ENCODE peak calls at places on chromosomes 3 and 15, in nine cellular contexts. One of them, this sample, is unnamed.

GRCh38 chr3:79086514-79086913 is 681.3 kb downstream of the ROBO1 start:
- DNase-seq in stromal cell of bone marrow: peak; percentile 26
- DNase-seq in lower lobe of right lung: no peak
- DNase-seq in stimulated activated CD4-positive, alpha-beta T cell treated with anti-CD3 and anti-CD28 coated beads, TNF-alpha, amount 100 ng/mL, for 4 hours: no peak
- DNase-seq in T follicular helper cell: no peak
- DNase-seq in fibroblast of the aortic adventitia: peak; percentile 72
- DNase-seq in central memory CD4-positive, alpha-beta T cell: no peak
- DNase-seq in NCI-H146: peak; percentile 43
- DNase-seq in NK-92 treated with Interleukin-12 subunit alpha and Interleukin-12 subunit beta, amount 100 ng/mL, for 24 hours: no peak
- DNase-seq in this sample: no peak

GRCh38 chr3:40873456-40873855 is 325.8 kb upstream of the CTNNB1 start:
- DNase-seq in stromal cell of bone marrow: no peak
- DNase-seq in lower lobe of right lung: no peak
- DNase-seq in stimulated activated CD4-positive, alpha-beta T cell treated with anti-CD3 and anti-CD28 coated beads, TNF-alpha, amount 100 ng/mL, for 4 hours: no peak
- DNase-seq in T follicular helper cell: no peak
- DNase-seq in fibroblast of the aortic adventitia: no peak
- DNase-seq in central memory CD4-positive, alpha-beta T cell: no peak
- DNase-seq in NCI-H146: peak; percentile 48
- DNase-seq in NK-92 treated with Interleukin-12 subunit alpha and Interleukin-12 subunit beta, amount 100 ng/mL, for 24 hours: no peak
- DNase-seq in this sample: no peak

GRCh38 chr15:80776420-80777045 is 2.6 kb upstream of the CEMIP start:
- DNase-seq in stromal cell of bone marrow: peak; percentile 54
- DNase-seq in lower lobe of right lung: peak; percentile 66
- DNase-seq in stimulated activated CD4-positive, alpha-beta T cell treated with anti-CD3 and anti-CD28 coated beads, TNF-alpha, amount 100 ng/mL, for 4 hours: peak; percentile 32
- DNase-seq in T follicular helper cell: peak; percentile 35
- DNase-seq in fibroblast of the aortic adventitia: peak; percentile 84
- DNase-seq in central memory CD4-positive, alpha-beta T cell: peak; percentile 35
- DNase-seq in NCI-H146: peak; percentile 60
- DNase-seq in NK-92 treated with Interleukin-12 subunit alpha and Interleukin-12 subunit beta, amount 100 ng/mL, for 24 hours: peak; percentile 32
- DNase-seq in this sample: peak; percentile 52

GRCh38 chr3:157064402-157064801 is 95.5 kb downstream of the CCNL1 start:
- DNase-seq in stromal cell of bone marrow: no peak
- DNase-seq in lower lobe of right lung: peak; percentile 60
- DNase-seq in stimulated activated CD4-positive, alpha-beta T cell treated with anti-CD3 and anti-CD28 coated beads, TNF-alpha, amount 100 ng/mL, for 4 hours: no peak
- DNase-seq in T follicular helper cell: no peak
- DNase-seq in fibroblast of the aortic adventitia: no peak
- DNase-seq in central memory CD4-positive, alpha-beta T cell: no peak
- DNase-seq in NCI-H146: no peak
- DNase-seq in NK-92 treated with Interleukin-12 subunit alpha and Interleukin-12 subunit beta, amount 100 ng/mL, for 24 hours: no peak
- DNase-seq in this sample: no peak

GRCh38 chr3:194266658-194267005 is 84.5 kb downstream of the CPN2 start:
- DNase-seq in stromal cell of bone marrow: no peak
- DNase-seq in lower lobe of right lung: no peak
- DNase-seq in stimulated activated CD4-positive, alpha-beta T cell treated with anti-CD3 and anti-CD28 coated beads, TNF-alpha, amount 100 ng/mL, for 4 hours: no peak
- DNase-seq in T follicular helper cell: no peak
- DNase-seq in fibroblast of the aortic adventitia: no peak
- DNase-seq in central memory CD4-positive, alpha-beta T cell: no peak
- DNase-seq in NCI-H146: no peak
- DNase-seq in NK-92 treated with Interleukin-12 subunit alpha and Interleukin-12 subunit beta, amount 100 ng/mL, for 24 hours: no peak
- DNase-seq in this sample: no peak

GRCh38 chr3:100407164-100407563 is 5.8 kb downstream of the LNP1 start:
- DNase-seq in stromal cell of bone marrow: no peak
- DNase-seq in lower lobe of right lung: no peak
- DNase-seq in stimulated activated CD4-positive, alpha-beta T cell treated with anti-CD3 and anti-CD28 coated beads, TNF-alpha, amount 100 ng/mL, for 4 hours: no peak
- DNase-seq in T follicular helper cell: no peak
- DNase-seq in fibroblast of the aortic adventitia: no peak
- DNase-seq in central memory CD4-positive, alpha-beta T cell: no peak
- DNase-seq in NCI-H146: no peak
- DNase-seq in NK-92 treated with Interleukin-12 subunit alpha and Interleukin-12 subunit beta, amount 100 ng/mL, for 24 hours: no peak
- DNase-seq in this sample: no peak

GRCh38 chr3:10581251-10581650 is 75.9 kb upstream of the ATP2B2 start:
- DNase-seq in stromal cell of bone marrow: peak; percentile 93
- DNase-seq in lower lobe of right lung: no peak
- DNase-seq in stimulated activated CD4-positive, alpha-beta T cell treated with anti-CD3 and anti-CD28 coated beads, TNF-alpha, amount 100 ng/mL, for 4 hours: no peak
- DNase-seq in T follicular helper cell: no peak
- DNase-seq in fibroblast of the aortic adventitia: peak; percentile 31
- DNase-seq in central memory CD4-positive, alpha-beta T cell: no peak
- DNase-seq in NCI-H146: no peak
- DNase-seq in NK-92 treated with Interleukin-12 subunit alpha and Interleukin-12 subunit beta, amount 100 ng/mL, for 24 hours: no peak
- DNase-seq in this sample: no peak

GRCh38 chr15:88238618-88239430 is 17.7 kb downstream of the NTRK3 start:
- DNase-seq in stromal cell of bone marrow: peak; percentile 29
- DNase-seq in lower lobe of right lung: no peak
- DNase-seq in stimulated activated CD4-positive, alpha-beta T cell treated with anti-CD3 and anti-CD28 coated beads, TNF-alpha, amount 100 ng/mL, for 4 hours: no peak
- DNase-seq in T follicular helper cell: no peak
- DNase-seq in fibroblast of the aortic adventitia: peak; percentile 98
- DNase-seq in central memory CD4-positive, alpha-beta T cell: no peak
- DNase-seq in NCI-H146: no peak
- DNase-seq in NK-92 treated with Interleukin-12 subunit alpha and Interleukin-12 subunit beta, amount 100 ng/mL, for 24 hours: no peak
- DNase-seq in this sample: no peak

GRCh38 chr15:39267685-39268084 is 313.2 kb upstream of the THBS1 start:
- DNase-seq in stromal cell of bone marrow: no peak
- DNase-seq in lower lobe of right lung: no peak
- DNase-seq in stimulated activated CD4-positive, alpha-beta T cell treated with anti-CD3 and anti-CD28 coated beads, TNF-alpha, amount 100 ng/mL, for 4 hours: no peak
- DNase-seq in T follicular helper cell: no peak
- DNase-seq in fibroblast of the aortic adventitia: no peak
- DNase-seq in central memory CD4-positive, alpha-beta T cell: no peak
- DNase-seq in NCI-H146: no peak
- DNase-seq in NK-92 treated with Interleukin-12 subunit alpha and Interleukin-12 subunit beta, amount 100 ng/mL, for 24 hours: no peak
- DNase-seq in this sample: no peak

GRCh38 chr3:132164469-132165092 is 129.8 kb upstream of the CPNE4 start:
- DNase-seq in stromal cell of bone marrow: no peak
- DNase-seq in lower lobe of right lung: no peak
- DNase-seq in stimulated activated CD4-positive, alpha-beta T cell treated with anti-CD3 and anti-CD28 coated beads, TNF-alpha, amount 100 ng/mL, for 4 hours: no peak
- DNase-seq in T follicular helper cell: no peak
- DNase-seq in fibroblast of the aortic adventitia: peak; percentile 61
- DNase-seq in central memory CD4-positive, alpha-beta T cell: no peak
- DNase-seq in NCI-H146: no peak
- DNase-seq in NK-92 treated with Interleukin-12 subunit alpha and Interleukin-12 subunit beta, amount 100 ng/mL, for 24 hours: no peak
- DNase-seq in this sample: no peak

GRCh38 chr15:49675051-49675450 is 54.2 kb downstream of the DTWD1 start:
- DNase-seq in stromal cell of bone marrow: peak; percentile 78
- DNase-seq in lower lobe of right lung: no peak
- DNase-seq in stimulated activated CD4-positive, alpha-beta T cell treated with anti-CD3 and anti-CD28 coated beads, TNF-alpha, amount 100 ng/mL, for 4 hours: no peak
- DNase-seq in T follicular helper cell: no peak
- DNase-seq in fibroblast of the aortic adventitia: peak; percentile 95
- DNase-seq in central memory CD4-positive, alpha-beta T cell: no peak
- DNase-seq in NCI-H146: no peak
- DNase-seq in NK-92 treated with Interleukin-12 subunit alpha and Interleukin-12 subunit beta, amount 100 ng/mL, for 24 hours: no peak
- DNase-seq in this sample: no peak

GRCh38 chr3:193593666-193594025 is 638 bp downstream of the OPA1 start:
- DNase-seq in stromal cell of bone marrow: peak; percentile 6
- DNase-seq in lower lobe of right lung: no peak
- DNase-seq in stimulated activated CD4-positive, alpha-beta T cell treated with anti-CD3 and anti-CD28 coated beads, TNF-alpha, amount 100 ng/mL, for 4 hours: no peak
- DNase-seq in T follicular helper cell: peak; percentile 16
- DNase-seq in fibroblast of the aortic adventitia: peak; percentile 43
- DNase-seq in central memory CD4-positive, alpha-beta T cell: peak; percentile 35
- DNase-seq in NCI-H146: peak; percentile 70
- DNase-seq in NK-92 treated with Interleukin-12 subunit alpha and Interleukin-12 subunit beta, amount 100 ng/mL, for 24 hours: no peak
- DNase-seq in this sample: peak; percentile 14

GRCh38 chr3:175199961-175200360 is 340.8 kb downstream of the NAALADL2 start:
- DNase-seq in stromal cell of bone marrow: no peak
- DNase-seq in lower lobe of right lung: no peak
- DNase-seq in stimulated activated CD4-positive, alpha-beta T cell treated with anti-CD3 and anti-CD28 coated beads, TNF-alpha, amount 100 ng/mL, for 4 hours: no peak
- DNase-seq in T follicular helper cell: no peak
- DNase-seq in fibroblast of the aortic adventitia: no peak
- DNase-seq in central memory CD4-positive, alpha-beta T cell: no peak
- DNase-seq in NCI-H146: no peak
- DNase-seq in NK-92 treated with Interleukin-12 subunit alpha and Interleukin-12 subunit beta, amount 100 ng/mL, for 24 hours: no peak
- DNase-seq in this sample: no peak

GRCh38 chr3:72591522-72592421 is 256.5 kb downstream of the SHQ1 start:
- DNase-seq in stromal cell of bone marrow: peak; percentile 81
- DNase-seq in lower lobe of right lung: no peak
- DNase-seq in stimulated activated CD4-positive, alpha-beta T cell treated with anti-CD3 and anti-CD28 coated beads, TNF-alpha, amount 100 ng/mL, for 4 hours: no peak
- DNase-seq in T follicular helper cell: no peak
- DNase-seq in fibroblast of the aortic adventitia: peak; percentile 93
- DNase-seq in central memory CD4-positive, alpha-beta T cell: no peak
- DNase-seq in NCI-H146: no peak
- DNase-seq in NK-92 treated with Interleukin-12 subunit alpha and Interleukin-12 subunit beta, amount 100 ng/mL, for 24 hours: no peak
- DNase-seq in this sample: no peak

GRCh38 chr3:48405971-48406370 is 23.9 kb downstream of the PLXNB1 start:
- DNase-seq in stromal cell of bone marrow: no peak
- DNase-seq in lower lobe of right lung: no peak
- DNase-seq in stimulated activated CD4-positive, alpha-beta T cell treated with anti-CD3 and anti-CD28 coated beads, TNF-alpha, amount 100 ng/mL, for 4 hours: no peak
- DNase-seq in T follicular helper cell: no peak
- DNase-seq in fibroblast of the aortic adventitia: no peak
- DNase-seq in central memory CD4-positive, alpha-beta T cell: no peak
- DNase-seq in NCI-H146: no peak
- DNase-seq in NK-92 treated with Interleukin-12 subunit alpha and Interleukin-12 subunit beta, amount 100 ng/mL, for 24 hours: no peak
- DNase-seq in this sample: no peak

GRCh38 chr3:45940004-45940780 is 3.1 kb upstream of the CXCR6 start:
- DNase-seq in stromal cell of bone marrow: no peak
- DNase-seq in lower lobe of right lung: no peak
- DNase-seq in stimulated activated CD4-positive, alpha-beta T cell treated with anti-CD3 and anti-CD28 coated beads, TNF-alpha, amount 100 ng/mL, for 4 hours: no peak
- DNase-seq in T follicular helper cell: no peak
- DNase-seq in fibroblast of the aortic adventitia: no peak
- DNase-seq in central memory CD4-positive, alpha-beta T cell: no peak
- DNase-seq in NCI-H146: no peak
- DNase-seq in NK-92 treated with Interleukin-12 subunit alpha and Interleukin-12 subunit beta, amount 100 ng/mL, for 24 hours: no peak
- DNase-seq in this sample: no peak

GRCh38 chr3:52188586-52189404 is 9.2 kb upstream of the ALAS1 start:
- DNase-seq in stromal cell of bone marrow: no peak
- DNase-seq in lower lobe of right lung: no peak
- DNase-seq in stimulated activated CD4-positive, alpha-beta T cell treated with anti-CD3 and anti-CD28 coated beads, TNF-alpha, amount 100 ng/mL, for 4 hours: no peak
- DNase-seq in T follicular helper cell: no peak
- DNase-seq in fibroblast of the aortic adventitia: peak; percentile 36
- DNase-seq in central memory CD4-positive, alpha-beta T cell: no peak
- DNase-seq in NCI-H146: no peak
- DNase-seq in NK-92 treated with Interleukin-12 subunit alpha and Interleukin-12 subunit beta, amount 100 ng/mL, for 24 hours: no peak
- DNase-seq in this sample: no peak

GRCh38 chr15:90680371-90680935 is 36.7 kb upstream of the BLM start:
- DNase-seq in stromal cell of bone marrow: peak; percentile 96
- DNase-seq in lower lobe of right lung: no peak
- DNase-seq in stimulated activated CD4-positive, alpha-beta T cell treated with anti-CD3 and anti-CD28 coated beads, TNF-alpha, amount 100 ng/mL, for 4 hours: no peak
- DNase-seq in T follicular helper cell: no peak
- DNase-seq in fibroblast of the aortic adventitia: peak; percentile 97
- DNase-seq in central memory CD4-positive, alpha-beta T cell: no peak
- DNase-seq in NCI-H146: no peak
- DNase-seq in NK-92 treated with Interleukin-12 subunit alpha and Interleukin-12 subunit beta, amount 100 ng/mL, for 24 hours: no peak
- DNase-seq in this sample: no peak

GRCh38 chr15:85407421-85408269 is 27.2 kb downstream of the AKAP13 start:
- DNase-seq in stromal cell of bone marrow: peak; percentile 86
- DNase-seq in lower lobe of right lung: no peak
- DNase-seq in stimulated activated CD4-positive, alpha-beta T cell treated with anti-CD3 and anti-CD28 coated beads, TNF-alpha, amount 100 ng/mL, for 4 hours: no peak
- DNase-seq in T follicular helper cell: no peak
- DNase-seq in fibroblast of the aortic adventitia: peak; percentile 89
- DNase-seq in central memory CD4-positive, alpha-beta T cell: peak; percentile 41
- DNase-seq in NCI-H146: no peak
- DNase-seq in NK-92 treated with Interleukin-12 subunit alpha and Interleukin-12 subunit beta, amount 100 ng/mL, for 24 hours: no peak
- DNase-seq in this sample: peak; percentile 22

This sample was measured in memory B cell.